ENCODE peak calls at places on chromosomes 1 and 21, in nine cellular contexts. I is NCI-H2029 treated with DMSO at 0.1 percent for 48 hours; W is mucosa of descending colon; C is CD4-positive, alpha-beta T cell; P is T-cell; X is nucleus accumbens; L is activated T-helper 1 cell treated with anti-CD3 and anti-CD28 coated beads, Interleukin-2, amount 50 U/mL, for 16 hours; Y is hippocampal formation; A is NCI-H1092. Q is an unnamed sample.
A peak's percentile ranks its signal among the peaks of the same experiment; 100 is the strongest.

GRCh38 chr1:17128361-17128760 is 9.1 kb upstream of the PADI2 start:
- DNase-seq in I (no peak), W (no peak), C (no peak), P (no peak), X (no peak), L (no peak), Y (no peak), A (no peak), Q (peak; percentile 72)

GRCh38 chr1:185342672-185343259 is 25.7 kb upstream of the IVNS1ABP start:
- DNase-seq in I (no peak), W (no peak), C (no peak), P (no peak), X (no peak), L (no peak), Y (no peak), A (no peak), Q (no peak)

GRCh38 chr1:246592695-246593094 is 26.4 kb downstream of the CNST start:
- DNase-seq in I (no peak), W (no peak), C (no peak), P (no peak), X (no peak), L (no peak), Y (no peak), A (no peak), Q (peak; percentile 82)

GRCh38 chr1:197775282-197776262 is at the start of gene DENND1B:
- DNase-seq in I (no peak), W (peak; percentile 95), C (peak; percentile 81), P (peak; percentile 76), X (peak; percentile 18), L (peak; percentile 62), Y (peak; percentile 45), A (no peak), Q (no peak)

GRCh38 chr1:43276673-43277072 is 6.9 kb downstream of the TMEM125 start:
- DNase-seq in I (no peak), W (peak; percentile 13), C (no peak), P (no peak), X (no peak), L (no peak), Y (no peak), A (no peak), Q (no peak)

GRCh38 chr1:55813619-55814018 is 598.5 kb upstream of the USP24 start:
- DNase-seq in I (no peak), W (no peak), C (no peak), P (no peak), X (no peak), L (no peak), Y (no peak), A (no peak), Q (no peak)

GRCh38 chr1:24764439-24764838 is 19.2 kb downstream of the CLIC4 start:
- DNase-seq in I (no peak), W (no peak), C (no peak), P (no peak), X (no peak), L (no peak), Y (no peak), A (no peak), Q (no peak)

GRCh38 chr1:173082913-173083312 is 32.2 kb upstream of the TNFSF18 start:
- DNase-seq in I (no peak), W (no peak), C (no peak), P (no peak), X (no peak), L (no peak), Y (no peak), A (no peak), Q (no peak)

GRCh38 chr1:24018611-24019580 is 38.8 kb upstream of the SRSF10 start:
- DNase-seq in I (no peak), W (peak; percentile 91), C (no peak), P (no peak), X (peak; percentile 3), L (no peak), Y (peak; percentile 37), A (no peak), Q (peak; percentile 98)

GRCh38 chr1:103525607-103526507 is at the start of gene RNPC3:
- DNase-seq in I (peak; percentile 88), W (peak; percentile 90), C (peak; percentile 89), P (peak; percentile 82), X (peak; percentile 66), L (peak; percentile 78), Y (peak; percentile 84), A (peak; percentile 91), Q (peak; percentile 83)

GRCh38 chr1:15246960-15247614 is at the start of gene FHAD1:
- DNase-seq in I (peak; percentile 33), W (peak; percentile 80), C (no peak), P (peak; percentile 4), X (no peak), L (peak; percentile 7), Y (peak; percentile 30), A (peak; percentile 65), Q (no peak)

GRCh38 chr1:192766009-192766625 is 42.7 kb upstream of the RGS2 start:
- DNase-seq in I (no peak), W (no peak), C (no peak), P (no peak), X (no peak), L (no peak), Y (no peak), A (no peak), Q (peak; percentile 50)

GRCh38 chr1:112991721-112992120 is 35.7 kb upstream of the SLC16A1 start:
- DNase-seq in I (no peak), W (no peak), C (no peak), P (no peak), X (no peak), L (no peak), Y (no peak), A (no peak), Q (no peak)

GRCh38 chr1:14010431-14010830 is 310.4 kb downstream of the PRDM2 start:
- DNase-seq in I (no peak), W (no peak), C (no peak), P (no peak), X (no peak), L (no peak), Y (no peak), A (no peak), Q (no peak)

GRCh38 chr1:65791860-65792670 is 630 bp upstream of the PDE4B start:
- DNase-seq in I (no peak), W (no peak), C (no peak), P (no peak), X (no peak), L (no peak), Y (no peak), A (no peak), Q (no peak)

GRCh38 chr21:35940074-35940927 is 120.0 kb downstream of the SETD4 start:
- DNase-seq in I (peak; percentile 66), W (no peak), C (no peak), P (no peak), X (no peak), L (no peak), Y (peak; percentile 32), A (peak; percentile 81), Q (peak; percentile 67)

GRCh38 chr1:200905411-200906052 is 10.8 kb downstream of the INAVA start:
- DNase-seq in I (no peak), W (no peak), C (no peak), P (no peak), X (no peak), L (no peak), Y (no peak), A (no peak), Q (no peak)

GRCh38 chr1:36207339-36207738 is 16.9 kb upstream of the THRAP3 start:
- DNase-seq in I (peak; percentile 42), W (no peak), C (no peak), P (no peak), X (no peak), L (no peak), Y (peak; percentile 19), A (peak; percentile 66), Q (no peak)

GRCh38 chr1:178374016-178374415 is 122.7 kb downstream of the CLEC20A start:
- DNase-seq in I (no peak), W (no peak), C (no peak), P (no peak), X (no peak), L (no peak), Y (no peak), A (no peak), Q (no peak)

GRCh38 chr1:202644219-202645096 is 65.8 kb downstream of the SYT2 start:
- DNase-seq in I (no peak), W (no peak), C (no peak), P (no peak), X (no peak), L (no peak), Y (no peak), A (no peak), Q (no peak)

GRCh38 chr21:43352568-43353281 is 74.2 kb downstream of the SIK1 start:
- DNase-seq in I (no peak), W (no peak), C (no peak), P (no peak), X (no peak), L (no peak), Y (no peak), A (no peak), Q (no peak)

GRCh38 chr1:119739150-119739549 is 27.4 kb downstream of the PHGDH start:
- DNase-seq in I (no peak), W (no peak), C (no peak), P (no peak), X (no peak), L (no peak), Y (no peak), A (no peak), Q (no peak)

GRCh38 chr1:173430707-173431662 is 46.1 kb upstream of the PRDX6 start:
- DNase-seq in I (peak; percentile 34), W (peak; percentile 74), C (peak; percentile 88), P (peak; percentile 85), X (peak; percentile 52), L (peak; percentile 84), Y (peak; percentile 81), A (peak; percentile 88), Q (peak; percentile 80)

GRCh38 chr1:17308593-17308992 is 596 bp downstream of the PADI4 start:
- DNase-seq in I (no peak), W (no peak), C (no peak), P (no peak), X (no peak), L (no peak), Y (no peak), A (no peak), Q (no peak)

GRCh38 chr1:243842978-243843490 is 7.0 kb downstream of the AKT3 start:
- DNase-seq in I (no peak), W (no peak), C (no peak), P (no peak), X (no peak), L (no peak), Y (no peak), A (no peak), Q (peak; percentile 35)

GRCh38 chr1:81237531-81238528 is 562.9 kb upstream of the ADGRL2 start:
- DNase-seq in I (no peak), W (no peak), C (no peak), P (no peak), X (no peak), L (no peak), Y (no peak), A (no peak), Q (no peak)

Q was measured in amniotic stem cell.